ENCODE peak calls at places on chromosomes 2 and 18, in six cellular contexts. O is transverse colon, F is HepG2, M is SK-N-SH, E is upper lobe of left lung, R is Panc1. Y is an unnamed sample. For H3K4me1, the result is how much of the 10 kb centered on the place peaks cover.

GRCh38 chr2:46014911-46015654 is 282.1 kb upstream of the EPAS1 start:
- DNase-seq in O (no peak), F (no peak), M (no peak), E (no peak), R (no peak), Y (no peak)

GRCh38 chr2:174764281-174765063 is at the start of gene CHRNA1:
- DNase-seq in O (no peak), F (no peak), M (no peak), E (no peak), R (no peak), Y (no peak)

GRCh38 chr2:203673933-203674332 is 32.5 kb upstream of the CD28 start:
- DNase-seq in O (peak), F (no peak), M (no peak), E (no peak), R (no peak), Y (no peak)

GRCh38 chr18:36186461-36187137 is 698 bp upstream of the MOCOS start:
- DNase-seq in O (peak), F (peak), M (peak), E (peak), R (no peak), Y (no peak)

GRCh38 chr18:51751901-51752300 is 554.4 kb upstream of the MEX3C start:
- DNase-seq in O (no peak), F (no peak), M (no peak), E (no peak), R (no peak), Y (no peak)

GRCh38 chr18:39558658-39559057 is 1993.1 kb upstream of the CELF4 start:
- DNase-seq in O (no peak), F (no peak), M (no peak), E (no peak), R (no peak), Y (no peak)

GRCh38 chr2:127701651-127702394 is 526 bp downstream of the SFT2D3 start:
- DNase-seq in O (peak), F (peak), M (peak), E (peak), R (no peak), Y (no peak)

GRCh38 chr2:84906900-84907714 is 1.7 kb downstream of the TMSB10 start:
- DNase-seq in O (peak), F (peak), M (peak), E (peak), R (no peak), Y (no peak)

GRCh38 chr2:43267393-43267792 is 41.0 kb upstream of the ZFP36L2 start:
- DNase-seq in O (no peak), F (no peak), M (peak), E (no peak), R (no peak), Y (no peak)

GRCh38 chr2:166610180-166610919 is 116.3 kb upstream of the SCN7A start:
- DNase-seq in O (no peak), F (no peak), M (no peak), E (no peak), R (no peak), Y (no peak)

GRCh38 chr2:96154506-96155380 is 9.5 kb upstream of the DUSP2 start:
- DNase-seq in O (no peak), F (no peak), M (no peak), E (peak), R (no peak), Y (no peak)

GRCh38 chr2:102053096-102053495 is 61.3 kb downstream of the IL1R2 start:
- DNase-seq in O (no peak), F (peak), M (no peak), E (no peak), R (no peak), Y (peak)

GRCh38 chr2:44655401-44655864 is 286.1 kb upstream of the SIX3 start:
- DNase-seq in O (no peak), F (no peak), M (peak), E (no peak), R (no peak), Y (no peak)

GRCh38 chr2:166917433-166917832 is 29.2 kb downstream of the XIRP2 start:
- DNase-seq in O (no peak), F (no peak), M (no peak), E (no peak), R (no peak), Y (no peak)

GRCh38 chr18:79919089-79919488 is 32.4 kb downstream of the SLC66A2 start:
- DNase-seq in O (peak), F (no peak), M (no peak), E (no peak), R (no peak), Y (no peak)
- H3K4me1 ChIP-seq in O (under half), F (under half), M (under half), E (under half), R (under half), Y (under half)

DNA sequence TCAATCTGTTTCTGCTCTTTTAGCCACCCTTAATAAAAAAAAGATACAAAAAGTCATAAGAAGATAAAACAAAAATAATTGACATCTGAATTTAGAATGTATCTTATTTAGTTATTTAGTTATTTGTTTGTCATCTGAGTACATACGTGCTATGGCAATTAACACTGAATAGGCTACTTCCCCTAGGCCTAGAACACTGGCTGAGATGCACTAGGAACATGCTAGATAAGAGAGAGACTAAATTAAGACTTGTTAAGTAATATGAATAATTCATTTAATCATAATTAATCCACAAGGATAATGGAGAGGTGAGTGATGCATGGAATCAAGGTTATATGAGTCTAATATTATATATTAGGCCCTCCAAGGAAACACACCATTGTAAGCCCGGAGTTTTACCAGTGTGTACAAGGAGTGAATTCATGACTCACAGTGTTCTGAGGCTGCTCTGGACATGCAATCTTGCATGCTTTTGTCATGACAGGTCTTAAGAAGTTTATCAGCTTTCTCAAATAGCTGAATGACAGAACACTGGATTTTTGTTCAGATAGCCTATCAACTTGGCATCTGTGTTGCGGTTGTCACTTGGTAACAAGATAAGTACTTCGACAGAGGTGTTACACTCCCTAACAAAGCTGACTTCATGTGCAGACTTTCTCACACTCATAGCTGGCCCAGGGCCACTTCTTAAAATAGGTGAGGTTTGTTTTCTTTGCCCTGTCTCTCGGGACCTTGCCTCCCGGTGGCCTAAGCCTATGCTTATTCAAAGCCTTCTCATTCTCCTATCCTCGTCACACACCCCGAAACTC is 5.0 kb upstream of the SERPINB2 start:
- DNase-seq in O (no peak), F (no peak), M (no peak), E (no peak), R (no peak), Y (no peak)
- TF ChIP-seq POLR2AphosphoS5 in O (no peak), F (no peak), M (no peak), E (peak), R (no peak), Y (peak)

GRCh38 chr2:172102159-172102857 is 392 bp downstream of the DLX2 start:
- DNase-seq in O (no peak), F (no peak), M (no peak), E (no peak), R (no peak), Y (no peak)

GRCh38 chr2:172101707-172102158 is 967 bp downstream of the DLX2 start:
- DNase-seq in O (no peak), F (no peak), M (peak), E (no peak), R (no peak), Y (no peak)

GRCh38 chr2:172100080-172101007 is 2.4 kb downstream of the DLX2 start:
- DNase-seq in O (no peak), F (no peak), M (peak), E (no peak), R (no peak), Y (no peak)

GRCh38 chr2:172099472-172100079 is 3.1 kb downstream of the DLX2 start:
- DNase-seq in O (no peak), F (no peak), M (no peak), E (no peak), R (no peak), Y (no peak)

GRCh38 chr2:172101008-172101706 is 1.5 kb downstream of the DLX2 start:
- DNase-seq in O (no peak), F (no peak), M (peak), E (no peak), R (no peak), Y (no peak)
- H3K4me1 ChIP-seq in O (half or more), F (half or more), M (under half), E (half or more), R (under half), Y (half or more)

DNA sequence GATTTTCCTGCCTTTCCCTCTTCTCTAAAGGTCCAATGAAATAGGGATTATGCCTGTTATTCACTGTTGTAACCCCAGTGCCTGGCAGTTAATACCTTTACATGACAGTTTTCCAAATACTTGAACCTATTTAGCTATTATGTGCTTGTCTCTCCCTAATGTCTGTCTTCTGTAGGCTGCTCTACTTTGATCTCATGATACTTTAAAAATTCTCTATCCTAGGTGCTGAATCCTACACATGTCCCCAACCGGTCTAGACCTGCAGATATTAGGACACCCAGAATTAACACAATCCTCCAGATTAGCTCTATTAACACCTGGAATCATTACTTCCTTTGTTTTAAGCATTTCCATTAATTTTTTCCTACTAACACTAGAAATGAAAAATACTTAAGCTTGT is 7.3 kb downstream of the CEBPZ start:
- DNase-seq in O (no peak), F (no peak), M (no peak), E (no peak), R (no peak), Y (no peak)
- TF ChIP-seq POLR2AphosphoS5 in O (no peak), F (no peak), M (no peak), E (no peak), R (no peak), Y (no peak)